ENCODE peak calls at places on chromosomes 1 and 21, in ten cellular contexts. E is activated CD8-positive, alpha-beta memory T cell treated with anti-CD3 and anti-CD28 coated beads, Interleukin-2, amount 50 U/mL, for 4 hours; G is iPS-NIHi11; T is NCI-H446; R is lung; D is body of pancreas; I is GM23338; H is HEK293T; X is neuronal stem cell; N is skeletal muscle cell. V is an unnamed sample.

GRCh38 chr21:41610042-41610839 is 102.3 kb upstream of the TMPRSS2 start:
- DNase-seq in X (no peak), T (no peak), H (peak), I (peak), N (no peak), R (peak), E (no peak), G (peak), D (peak), V (peak)

GRCh38 chr1:111747282-111747734 is 8.1 kb upstream of the INKA2 start:
- DNase-seq in T (peak), G (peak), D (peak), R (peak), I (peak), H (peak), X (no peak), E (peak), N (no peak), V (peak)

GRCh38 chr1:226973898-226974543 is 33.9 kb downstream of the COQ8A start:
- DNase-seq in G (no peak), D (peak), T (no peak), N (peak), I (no peak), R (no peak), X (no peak), H (no peak), E (no peak), V (no peak)

GRCh38 chr1:228073870-228074545 is 8.5 kb upstream of the ARF1 start:
- DNase-seq in I (peak), E (no peak), H (peak), D (no peak), N (no peak), G (peak), T (no peak), X (peak), R (no peak), V (peak)

GRCh38 chr1:151499355-151499754 is 11.8 kb upstream of the CGN start:
- DNase-seq in X (no peak), R (no peak), D (no peak), I (no peak), G (no peak), H (no peak), E (no peak), N (no peak), T (no peak), V (no peak)

GRCh38 chr1:209484429-209484828 is 99.1 kb upstream of the CAMK1G start:
- DNase-seq in T (peak), N (no peak), G (no peak), E (no peak), D (no peak), I (no peak), R (no peak), H (no peak), X (no peak), V (no peak)

GRCh38 chr21:46379691-46380090 is 55.7 kb downstream of the PCNT start:
- DNase-seq in T (no peak), N (no peak), X (no peak), D (no peak), G (no peak), E (no peak), H (no peak), I (no peak), R (no peak), V (no peak)

GRCh38 chr1:211148371-211148770 is 14.4 kb upstream of the KCNH1 start:
- DNase-seq in I (no peak), X (no peak), D (no peak), E (no peak), T (no peak), N (no peak), R (no peak), G (no peak), H (no peak), V (no peak)

GRCh38 chr21:45981641-45982255 is at the start of gene COL6A1:
- DNase-seq in R (no peak), N (no peak), E (peak), I (peak), D (peak), H (peak), G (peak), X (peak), T (no peak), V (peak)

GRCh38 chr1:229880271-229881170 is 186.5 kb upstream of the GALNT2 start:
- DNase-seq in I (no peak), D (no peak), H (no peak), N (no peak), E (no peak), R (no peak), X (no peak), T (no peak), G (no peak), V (no peak)

GRCh38 chr1:118785246-118785645 is 202.9 kb downstream of the TBX15 start:
- DNase-seq in N (peak), I (no peak), T (peak), H (no peak), G (no peak), D (peak), R (no peak), E (no peak), X (no peak), V (peak)

GRCh38 chr21:14875704-14876364 is 189.0 kb downstream of the NRIP1 start:
- DNase-seq in G (no peak), X (no peak), D (no peak), H (no peak), N (no peak), T (no peak), E (no peak), R (no peak), I (no peak), V (no peak)

GRCh38 chr1:58986996-58987767 is 203.3 kb upstream of the JUN start:
- DNase-seq in G (no peak), I (no peak), E (no peak), X (no peak), D (no peak), N (no peak), H (no peak), R (no peak), T (no peak), V (no peak)

GRCh38 chr1:12175456-12175797 is 8.6 kb downstream of the TNFRSF1B start:
- DNase-seq in G (no peak), R (no peak), D (no peak), E (no peak), N (no peak), H (no peak), I (no peak), X (no peak), T (no peak), V (no peak)

V was measured in neural progenitor cell.